ENCODE peak calls at places on chromosomes 1 and 21, in four cellular contexts. One of them, this sample, is unnamed.
A peak's percentile ranks its signal among the peaks of the same experiment; 100 is the strongest.

GRCh38 chr1:157893681-157894080 is 52.1 kb upstream of the CD5L start:
- DNase-seq in mesenchymal stem cell: no peak
- DNase-seq in IMR-90: no peak
- DNase-seq in H9: no peak
- DNase-seq in this sample: no peak

GRCh38 chr1:185595835-185596667 is 138.1 kb upstream of the HMCN1 start:
- DNase-seq in mesenchymal stem cell: peak; percentile 54
- DNase-seq in IMR-90: peak; percentile 56
- DNase-seq in H9: peak; percentile 67
- DNase-seq in this sample: peak; percentile 80

GRCh38 chr21:33543505-33544129 is 779 bp downstream of the SON start:
- DNase-seq in mesenchymal stem cell: no peak
- DNase-seq in IMR-90: no peak
- DNase-seq in H9: peak; percentile 66
- DNase-seq in this sample: no peak

GRCh38 chr1:166903232-166903631 is 27.2 kb upstream of the TADA1 start:
- DNase-seq in mesenchymal stem cell: no peak
- DNase-seq in IMR-90: no peak
- DNase-seq in H9: no peak
- DNase-seq in this sample: no peak

GRCh38 chr1:231800071-231800470 is 173.5 kb downstream of the DISC1 start:
- DNase-seq in mesenchymal stem cell: no peak
- DNase-seq in IMR-90: no peak
- DNase-seq in H9: no peak
- DNase-seq in this sample: no peak

GRCh38 chr1:150080784-150081183 is 13.2 kb downstream of the VPS45 start:
- DNase-seq in mesenchymal stem cell: no peak
- DNase-seq in IMR-90: no peak
- DNase-seq in H9: no peak
- DNase-seq in this sample: no peak

GRCh38 chr21:14768042-14768441 is 221.9 kb upstream of the SAMSN1 start:
- DNase-seq in mesenchymal stem cell: no peak
- DNase-seq in IMR-90: no peak
- DNase-seq in H9: no peak
- DNase-seq in this sample: no peak

GRCh38 chr1:62230724-62231123 is 36.1 kb downstream of the L1TD1 start:
- DNase-seq in mesenchymal stem cell: peak; percentile 28
- DNase-seq in IMR-90: peak; percentile 19
- DNase-seq in H9: no peak
- DNase-seq in this sample: peak; percentile 66

GRCh38 chr1:85225624-85226380 is 25.0 kb upstream of the SYDE2 start:
- DNase-seq in mesenchymal stem cell: no peak
- DNase-seq in IMR-90: no peak
- DNase-seq in H9: no peak
- DNase-seq in this sample: peak; percentile 65

GRCh38 chr21:35528109-35529042 is 479.3 kb upstream of the RUNX1 start:
- DNase-seq in mesenchymal stem cell: no peak
- DNase-seq in IMR-90: peak; percentile 20
- DNase-seq in H9: no peak
- DNase-seq in this sample: no peak

GRCh38 chr1:58746757-58747156 is 37.1 kb downstream of the JUN start:
- DNase-seq in mesenchymal stem cell: no peak
- DNase-seq in IMR-90: peak; percentile 72
- DNase-seq in H9: no peak
- DNase-seq in this sample: no peak

GRCh38 chr1:184502154-184502553 is 115.3 kb downstream of the C1orf21 start:
- DNase-seq in mesenchymal stem cell: no peak
- DNase-seq in IMR-90: no peak
- DNase-seq in H9: no peak
- DNase-seq in this sample: no peak

GRCh38 chr1:160315359-160315758 is 27.7 kb downstream of the COPA start:
- DNase-seq in mesenchymal stem cell: no peak
- DNase-seq in IMR-90: no peak
- DNase-seq in H9: no peak
- DNase-seq in this sample: no peak

GRCh38 chr1:16907870-16908758 is 12.3 kb downstream of the RNU1-2 start:
- DNase-seq in mesenchymal stem cell: no peak
- DNase-seq in IMR-90: no peak
- DNase-seq in H9: no peak
- DNase-seq in this sample: no peak

GRCh38 chr21:36987845-36988244 is 18.7 kb upstream of the RIPPLY3 start:
- DNase-seq in mesenchymal stem cell: no peak
- DNase-seq in IMR-90: no peak
- DNase-seq in H9: no peak
- DNase-seq in this sample: no peak

GRCh38 chr1:83098791-83099190 is 900.1 kb downstream of the TTLL7 start:
- DNase-seq in mesenchymal stem cell: no peak
- DNase-seq in IMR-90: no peak
- DNase-seq in H9: no peak
- DNase-seq in this sample: no peak

GRCh38 chr1:93566227-93566626 is 115.4 kb downstream of the BCAR3 start:
- DNase-seq in mesenchymal stem cell: peak; percentile 46
- DNase-seq in IMR-90: no peak
- DNase-seq in H9: no peak
- DNase-seq in this sample: no peak

GRCh38 chr1:159881930-159882839 is 17.8 kb downstream of the CFAP45 start:
- DNase-seq in mesenchymal stem cell: peak; percentile 95
- DNase-seq in IMR-90: peak; percentile 99
- DNase-seq in H9: no peak
- DNase-seq in this sample: no peak

GRCh38 chr1:12552951-12553921 is 64.8 kb downstream of the DHRS3 start:
- DNase-seq in mesenchymal stem cell: no peak
- DNase-seq in IMR-90: no peak
- DNase-seq in H9: no peak
- DNase-seq in this sample: peak; percentile 45

GRCh38 chr1:115771847-115772457 is 3.4 kb upstream of the CASQ2 start:
- DNase-seq in mesenchymal stem cell: peak; percentile 88
- DNase-seq in IMR-90: peak; percentile 80
- DNase-seq in H9: peak; percentile 88
- DNase-seq in this sample: peak; percentile 97

GRCh38 chr1:24713736-24714135 is 31.5 kb upstream of the CLIC4 start:
- DNase-seq in mesenchymal stem cell: no peak
- DNase-seq in IMR-90: no peak
- DNase-seq in H9: no peak
- DNase-seq in this sample: peak; percentile 76
- H2BK120ac ChIP-seq in mesenchymal stem cell: peak overlapping the region; percentile 27
- H2BK120ac ChIP-seq in IMR-90: peak overlapping the region; percentile 99
- H2BK120ac ChIP-seq in H9: no peak overlapping the region
- H2BK120ac ChIP-seq in this sample: no peak overlapping the region

GRCh38 chr1:88684482-88685238 is 587 bp downstream of the PKN2 start:
- DNase-seq in mesenchymal stem cell: peak; percentile 73
- DNase-seq in IMR-90: peak; percentile 45
- DNase-seq in H9: peak; percentile 81
- DNase-seq in this sample: peak; percentile 94
- H2BK120ac ChIP-seq in mesenchymal stem cell: peak overlapping the region; percentile 54
- H2BK120ac ChIP-seq in IMR-90: peak overlapping the region; percentile 48
- H2BK120ac ChIP-seq in H9: no peak overlapping the region
- H2BK120ac ChIP-seq in this sample: peak overlapping the region; percentile 51

GRCh38 chr1:204685236-204686006 is at the start of gene LRRN2:
- DNase-seq in mesenchymal stem cell: no peak
- DNase-seq in IMR-90: no peak
- DNase-seq in H9: peak; percentile 44
- DNase-seq in this sample: peak; percentile 49
- H2BK120ac ChIP-seq in mesenchymal stem cell: no peak within 1 kb of the TSS
- H2BK120ac ChIP-seq in IMR-90: no peak within 1 kb of the TSS
- H2BK120ac ChIP-seq in H9: no peak within 1 kb of the TSS
- H2BK120ac ChIP-seq in this sample: no peak within 1 kb of the TSS

DNA sequence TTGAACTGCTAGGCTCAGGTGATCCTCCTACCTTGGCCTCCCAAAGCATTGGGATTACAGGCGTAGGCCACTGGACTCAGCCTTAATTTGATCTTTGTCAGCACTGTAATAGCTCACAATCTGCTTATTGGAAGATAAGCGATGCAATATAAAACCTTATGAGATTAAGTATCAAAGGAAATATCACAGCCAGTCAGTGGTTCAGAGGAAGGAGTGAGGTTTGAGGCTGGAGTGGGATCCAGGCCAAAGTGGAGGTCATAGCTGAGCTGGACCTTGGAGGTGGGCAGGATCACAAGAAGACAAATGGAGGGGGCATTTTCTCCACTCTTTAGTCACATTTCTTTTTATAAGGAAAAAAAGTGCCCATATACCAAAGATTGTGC is 228.5 kb downstream of the RHOU start:
- DNase-seq in mesenchymal stem cell: no peak
- DNase-seq in IMR-90: no peak
- DNase-seq in H9: no peak
- DNase-seq in this sample: no peak
- H2BK120ac ChIP-seq in mesenchymal stem cell: peak overlapping the region; percentile 61
- H2BK120ac ChIP-seq in IMR-90: peak overlapping the region; percentile 97
- H2BK120ac ChIP-seq in H9: no peak overlapping the region
- H2BK120ac ChIP-seq in this sample: no peak overlapping the region

DNA sequence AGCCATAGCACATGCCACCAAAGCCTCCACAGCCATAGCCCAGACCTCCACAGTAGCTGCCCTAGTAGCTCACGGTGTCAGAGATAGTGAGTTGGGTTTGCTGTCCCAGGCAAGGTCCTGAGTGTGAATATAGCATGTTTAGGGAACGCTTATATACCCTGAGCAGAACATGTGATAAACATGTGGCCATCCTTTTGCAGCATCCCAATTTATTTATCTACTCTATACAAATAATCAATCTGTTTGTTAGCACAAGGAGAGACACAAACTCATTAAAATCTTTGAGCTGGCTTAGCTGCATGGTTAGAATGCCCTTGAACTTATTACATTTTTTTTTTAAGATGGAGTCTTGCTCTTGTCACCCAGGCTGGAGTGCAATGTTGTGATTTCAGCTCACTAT is at the start of gene KRTAP19-2:
- DNase-seq in mesenchymal stem cell: no peak
- DNase-seq in IMR-90: no peak
- DNase-seq in H9: no peak
- DNase-seq in this sample: no peak
- H2BK120ac ChIP-seq in mesenchymal stem cell: no peak within 1 kb of the TSS
- H2BK120ac ChIP-seq in IMR-90: no peak within 1 kb of the TSS
- H2BK120ac ChIP-seq in H9: no peak within 1 kb of the TSS
- H2BK120ac ChIP-seq in this sample: no peak within 1 kb of the TSS

DNA sequence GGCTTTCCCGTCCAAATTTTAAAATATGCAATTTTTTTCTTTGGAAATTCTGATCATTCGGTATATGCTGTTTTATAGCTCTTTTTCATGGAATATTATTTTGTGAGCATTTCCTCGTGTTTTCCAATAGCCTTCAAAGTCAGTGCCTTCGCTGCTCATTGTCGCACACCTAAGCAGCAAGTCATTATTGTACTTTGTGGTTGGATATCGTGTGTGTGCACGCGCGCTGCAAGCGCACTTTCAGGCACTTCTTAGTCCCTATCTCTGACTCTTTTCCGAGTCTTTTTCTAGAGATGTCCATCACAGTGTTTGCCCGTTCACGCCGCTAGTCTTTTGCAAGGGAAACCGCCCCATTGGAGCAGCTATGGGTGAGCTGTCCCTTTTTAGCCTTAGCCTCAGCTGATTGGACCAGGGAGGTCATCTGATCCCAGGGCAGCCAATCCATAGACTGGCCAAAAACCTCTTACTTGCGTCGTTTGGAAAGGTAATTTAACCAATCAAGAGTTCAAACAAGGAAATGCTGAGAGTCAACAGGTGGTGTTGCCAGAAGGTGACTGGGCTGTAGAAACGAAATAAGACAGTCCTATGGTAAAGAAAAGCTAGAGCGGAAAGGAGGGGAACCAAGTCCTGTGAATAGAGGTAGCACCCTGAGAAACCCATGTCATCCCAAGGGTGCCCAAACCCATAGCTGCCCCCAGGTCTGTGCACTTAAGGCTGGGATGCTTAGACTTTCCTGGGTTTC is 710 bp upstream of the HYI start:
- DNase-seq in mesenchymal stem cell: peak; percentile 79
- DNase-seq in IMR-90: peak; percentile 81
- DNase-seq in H9: peak; percentile 96
- DNase-seq in this sample: peak; percentile 96
- H2BK120ac ChIP-seq in mesenchymal stem cell: no peak overlapping the region
- H2BK120ac ChIP-seq in IMR-90: peak overlapping the region; percentile 70
- H2BK120ac ChIP-seq in H9: no peak overlapping the region
- H2BK120ac ChIP-seq in this sample: no peak overlapping the region

DNA sequence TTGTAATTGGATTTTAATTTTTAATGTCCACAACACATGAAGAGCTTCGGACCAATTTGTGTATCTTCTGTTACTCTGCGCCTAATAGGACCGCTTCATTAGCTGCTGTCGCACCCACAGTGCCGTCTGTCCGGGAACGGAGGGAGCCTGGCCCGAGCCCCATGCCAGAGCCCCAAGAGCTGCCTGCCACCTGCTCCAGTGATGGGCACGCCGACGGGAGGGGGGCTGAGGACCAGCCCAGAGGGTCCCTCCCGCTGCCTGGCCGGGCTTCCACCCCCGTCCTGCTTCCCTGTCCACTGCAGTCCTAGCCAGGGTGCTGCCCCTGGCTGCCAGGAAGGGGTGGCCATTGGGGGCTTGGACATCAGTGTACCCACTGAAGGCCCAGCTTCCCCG is 30.3 kb upstream of the PLCH2 start:
- DNase-seq in mesenchymal stem cell: no peak
- DNase-seq in IMR-90: no peak
- DNase-seq in H9: no peak
- DNase-seq in this sample: no peak
- H2BK120ac ChIP-seq in mesenchymal stem cell: no peak overlapping the region
- H2BK120ac ChIP-seq in IMR-90: peak overlapping the region; percentile 8
- H2BK120ac ChIP-seq in H9: no peak overlapping the region
- H2BK120ac ChIP-seq in this sample: no peak overlapping the region

GRCh38 chr1:91621360-91621759 is 120.7 kb downstream of the CDC7 start:
- DNase-seq in mesenchymal stem cell: no peak
- DNase-seq in IMR-90: no peak
- DNase-seq in H9: no peak
- DNase-seq in this sample: no peak
- H2BK120ac ChIP-seq in mesenchymal stem cell: no peak overlapping the region
- H2BK120ac ChIP-seq in IMR-90: no peak overlapping the region
- H2BK120ac ChIP-seq in H9: no peak overlapping the region
- H2BK120ac ChIP-seq in this sample: no peak overlapping the region

GRCh38 chr1:175270361-175270760 is 77.8 kb upstream of the KIAA0040 start:
- DNase-seq in mesenchymal stem cell: no peak
- DNase-seq in IMR-90: no peak
- DNase-seq in H9: no peak
- DNase-seq in this sample: no peak
- H2BK120ac ChIP-seq in mesenchymal stem cell: no peak overlapping the region
- H2BK120ac ChIP-seq in IMR-90: no peak overlapping the region
- H2BK120ac ChIP-seq in H9: no peak overlapping the region
- H2BK120ac ChIP-seq in this sample: no peak overlapping the region

GRCh38 chr21:44482581-44483287 is 27.4 kb downstream of the LRRC3 start:
- DNase-seq in mesenchymal stem cell: no peak
- DNase-seq in IMR-90: no peak
- DNase-seq in H9: no peak
- DNase-seq in this sample: peak; percentile 74
- H2BK120ac ChIP-seq in mesenchymal stem cell: no peak overlapping the region
- H2BK120ac ChIP-seq in IMR-90: no peak overlapping the region
- H2BK120ac ChIP-seq in H9: no peak overlapping the region
- H2BK120ac ChIP-seq in this sample: no peak overlapping the region